ENCODE peak calls at places on chromosomes 13 and 19, in five cellular contexts. H is EL, Q is B cell, D is bronchial epithelial cell, J is NCI-H460. T is an unnamed sample.

GRCh38 chr13:89486721-89487120 is 1815.5 kb downstream of the SLITRK5 start:
- DNase-seq in J (no peak), Q (no peak), D (no peak), H (no peak), T (no peak)

GRCh38 chr19:49594157-49595005 is 3.4 kb downstream of the PRR12 start:
- DNase-seq in D (no peak), J (no peak), H (no peak), Q (peak), T (no peak)

GRCh38 chr13:46211116-46211515 is 612 bp upstream of the LRRC63 start:
- DNase-seq in Q (peak), D (no peak), J (peak), H (peak), T (no peak)

GRCh38 chr13:97253581-97254293 is 31.6 kb downstream of the MBNL2 start:
- DNase-seq in Q (no peak), D (no peak), J (no peak), H (no peak), T (no peak)

GRCh38 chr19:45569619-45570421 is 14.8 kb downstream of the OPA3 start:
- DNase-seq in H (peak), J (no peak), D (no peak), Q (no peak), T (no peak)

GRCh38 chr13:75368167-75368566 is 113.8 kb downstream of the TBC1D4 start:
- DNase-seq in J (no peak), Q (no peak), H (peak), D (peak), T (no peak)

GRCh38 chr19:50649433-50650391 is at the start of gene C19orf81:
- DNase-seq in J (no peak), H (peak), D (no peak), Q (no peak), T (no peak)

GRCh38 chr13:100733261-100733660 is 58.7 kb upstream of the TMTC4 start:
- DNase-seq in Q (no peak), H (no peak), D (no peak), J (no peak), T (no peak)

GRCh38 chr13:109113427-109113826 is 484.0 kb downstream of the MYO16 start:
- DNase-seq in Q (no peak), J (no peak), H (no peak), D (peak), T (no peak)

GRCh38 chr13:112172641-112173171 is 105.8 kb downstream of the SOX1 start:
- DNase-seq in D (no peak), H (no peak), Q (no peak), J (no peak), T (no peak)